ENCODE peak calls at places on chromosomes 11 and 22, in nine cellular contexts. O, W, N, U, E, X, P, Q and L are unnamed samples.

GRCh38 chr11:108019870-108020540 is 11.3 kb downstream of the CUL5 start:
- DNase-seq in O (no peak), P (no peak), X (no peak), U (no peak), W (peak; percentile 25), N (peak; percentile 41), E (no peak), Q (no peak), L (no peak)

GRCh38 chr22:45516923-45517675 is 14.4 kb downstream of the FBLN1 start:
- DNase-seq in N (peak; percentile 82), Q (no peak), P (no peak), U (no peak), W (peak; percentile 62), O (no peak), E (no peak), X (no peak), L (no peak)

GRCh38 chr11:44096360-44097188 is 1.1 kb downstream of the EXT2 start:
- DNase-seq in O (no peak), P (no peak), N (peak; percentile 77), Q (no peak), E (no peak), X (no peak), U (no peak), W (peak; percentile 21), L (no peak)

GRCh38 chr11:116607027-116607426 is 165.8 kb downstream of the BUD13 start:
- DNase-seq in X (no peak), W (no peak), Q (no peak), U (peak; percentile 14), P (no peak), E (no peak), N (no peak), O (no peak), L (no peak)

GRCh38 chr22:45889539-45890350 is 87.2 kb downstream of the WNT7B start:
- DNase-seq in X (no peak), O (peak; percentile 37), P (no peak), W (peak; percentile 27), Q (no peak), E (no peak), N (peak; percentile 32), U (no peak), L (peak; percentile 61)

GRCh38 chr11:69352715-69353325 is 58.9 kb downstream of the MYEOV start:
- DNase-seq in X (peak; percentile 23), P (no peak), N (peak; percentile 95), W (peak; percentile 99), O (peak; percentile 9), Q (no peak), E (no peak), U (peak; percentile 50), L (no peak)

GRCh38 chr11:64916040-64916847 is 765 bp downstream of the ATG2A start:
- DNase-seq in Q (no peak), X (peak; percentile 52), U (no peak), E (peak; percentile 27), N (peak; percentile 56), O (no peak), W (peak; percentile 33), P (peak; percentile 48), L (peak; percentile 78)

GRCh38 chr11:46038529-46038928 is 82.7 kb downstream of the PHF21A start:
- DNase-seq in P (no peak), Q (no peak), X (no peak), U (no peak), N (no peak), O (no peak), E (no peak), W (no peak), L (no peak)

GRCh38 chr11:12090761-12091261 is 19.6 kb upstream of the MICAL2 start:
- DNase-seq in W (no peak), E (no peak), N (no peak), U (no peak), X (peak; percentile 64), Q (no peak), P (no peak), O (peak; percentile 81), L (peak; percentile 87)

GRCh38 chr11:82701847-82702520 is 31.7 kb downstream of the FAM181B start:
- DNase-seq in W (peak; percentile 16), Q (no peak), N (peak; percentile 50), X (no peak), O (no peak), P (no peak), E (no peak), U (no peak), L (no peak)

GRCh38 chr11:120547871-120548681 is 36.5 kb downstream of the GRIK4 start:
- DNase-seq in Q (peak; percentile 89), N (peak; percentile 99), W (peak; percentile 98), E (no peak), U (peak; percentile 87), O (peak; percentile 70), X (peak; percentile 70), P (peak; percentile 76), L (peak; percentile 81)

GRCh38 chr11:30457045-30457444 is 129.1 kb downstream of the MPPED2 start:
- DNase-seq in U (no peak), X (no peak), N (no peak), Q (no peak), W (no peak), P (no peak), O (no peak), E (no peak), L (no peak)

GRCh38 chr22:31861226-31861840 is 83.0 kb upstream of the YWHAH start:
- DNase-seq in X (no peak), O (no peak), W (peak; percentile 40), E (no peak), Q (no peak), P (no peak), N (peak; percentile 49), U (no peak), L (no peak)

GRCh38 chr11:130180491-130180890 is 20.9 kb downstream of the ST14 start:
- DNase-seq in O (peak; percentile 43), Q (no peak), N (peak; percentile 71), W (peak; percentile 39), E (no peak), X (no peak), P (no peak), U (no peak), L (no peak)

GRCh38 chr11:6656581-6656915 is 939 bp upstream of the DCHS1 start:
- DNase-seq in N (no peak), E (no peak), P (no peak), U (no peak), W (no peak), Q (no peak), X (no peak), O (no peak), L (no peak)

GRCh38 chr22:48318173-48318572 is 1509.5 kb downstream of the BRD1 start:
- DNase-seq in W (no peak), P (peak; percentile 1), X (no peak), U (no peak), O (no peak), N (no peak), Q (no peak), E (no peak), L (no peak)

DNA sequence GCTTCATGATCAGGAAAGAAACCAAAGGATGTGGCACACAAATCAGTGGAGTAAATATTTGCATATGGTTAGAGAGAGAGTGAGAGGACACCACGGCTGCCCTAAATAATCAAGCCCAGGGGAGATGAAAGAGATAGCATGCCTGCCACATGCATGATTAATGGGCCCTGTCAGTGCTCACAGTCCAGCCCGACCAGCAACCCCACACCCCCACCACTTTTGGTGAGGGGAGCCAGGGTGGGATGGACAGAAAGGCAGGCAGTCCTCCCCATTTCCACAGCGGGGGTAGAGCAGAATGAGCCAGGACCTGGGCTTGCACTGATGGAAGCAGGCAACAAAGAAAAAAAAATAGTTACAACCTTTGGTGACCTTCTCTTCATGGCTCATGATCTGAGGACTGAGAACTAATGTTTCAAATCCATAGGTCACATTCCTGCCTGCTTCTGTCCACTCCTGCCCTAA is 545.0 kb downstream of the ETS1 start:
- DNase-seq in E (no peak), Q (no peak), N (no peak), W (no peak), U (no peak), P (no peak), O (no peak), X (no peak), L (no peak)
- H3K27ac ChIP-seq in E (no peak overlapping the region), Q (no peak overlapping the region), N (no peak overlapping the region), W (no peak overlapping the region), U (no peak overlapping the region), P (no peak overlapping the region), O (no peak overlapping the region), X (no peak overlapping the region), L (no peak overlapping the region)

DNA sequence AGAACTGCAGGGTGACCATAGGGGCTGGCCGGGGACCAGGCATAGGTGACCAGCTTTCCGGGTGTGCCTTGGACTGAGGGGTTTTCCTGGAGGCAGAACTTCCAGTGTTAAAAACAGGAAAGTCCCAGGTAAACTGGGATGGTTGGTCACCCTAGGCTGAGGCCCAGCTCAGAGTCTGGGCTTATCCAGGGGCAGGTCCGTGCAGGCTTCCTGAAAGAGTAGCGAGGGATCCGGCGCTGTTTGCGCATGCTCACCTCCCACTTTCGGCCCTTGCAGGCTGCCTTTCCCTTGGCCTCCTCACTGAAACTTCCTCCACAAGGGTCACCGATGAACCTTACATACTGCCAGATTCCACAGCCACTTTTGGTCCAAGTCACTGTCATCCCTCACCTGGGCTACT is 119.8 kb upstream of the PLET1 start:
- DNase-seq in E (no peak), U (no peak), P (no peak), W (no peak), O (no peak), N (no peak), Q (no peak), X (no peak), L (no peak)
- H3K27me3 ChIP-seq in E (no peaks in the 10 kb centered on the region), U (no peaks in the 10 kb centered on the region), P (no peaks in the 10 kb centered on the region), W (no peaks in the 10 kb centered on the region), O (no peaks in the 10 kb centered on the region), N (no peaks in the 10 kb centered on the region), Q (no peaks in the 10 kb centered on the region), X (no peaks in the 10 kb centered on the region), L (no peaks in the 10 kb centered on the region)

GRCh38 chr22:38236786-38237185 is 35.0 kb downstream of the MAFF start:
- DNase-seq in U (no peak), E (no peak), W (no peak), N (no peak), Q (no peak), O (no peak), X (peak; percentile 78), P (no peak), L (no peak)
- H3K27ac ChIP-seq in U (no peak overlapping the region), E (no peak overlapping the region), W (no peak overlapping the region), N (no peak overlapping the region), Q (peak overlapping the region; percentile 12), O (peak overlapping the region; percentile 68), X (peak overlapping the region; percentile 41), P (no peak overlapping the region), L (peak overlapping the region; percentile 24)

DNA sequence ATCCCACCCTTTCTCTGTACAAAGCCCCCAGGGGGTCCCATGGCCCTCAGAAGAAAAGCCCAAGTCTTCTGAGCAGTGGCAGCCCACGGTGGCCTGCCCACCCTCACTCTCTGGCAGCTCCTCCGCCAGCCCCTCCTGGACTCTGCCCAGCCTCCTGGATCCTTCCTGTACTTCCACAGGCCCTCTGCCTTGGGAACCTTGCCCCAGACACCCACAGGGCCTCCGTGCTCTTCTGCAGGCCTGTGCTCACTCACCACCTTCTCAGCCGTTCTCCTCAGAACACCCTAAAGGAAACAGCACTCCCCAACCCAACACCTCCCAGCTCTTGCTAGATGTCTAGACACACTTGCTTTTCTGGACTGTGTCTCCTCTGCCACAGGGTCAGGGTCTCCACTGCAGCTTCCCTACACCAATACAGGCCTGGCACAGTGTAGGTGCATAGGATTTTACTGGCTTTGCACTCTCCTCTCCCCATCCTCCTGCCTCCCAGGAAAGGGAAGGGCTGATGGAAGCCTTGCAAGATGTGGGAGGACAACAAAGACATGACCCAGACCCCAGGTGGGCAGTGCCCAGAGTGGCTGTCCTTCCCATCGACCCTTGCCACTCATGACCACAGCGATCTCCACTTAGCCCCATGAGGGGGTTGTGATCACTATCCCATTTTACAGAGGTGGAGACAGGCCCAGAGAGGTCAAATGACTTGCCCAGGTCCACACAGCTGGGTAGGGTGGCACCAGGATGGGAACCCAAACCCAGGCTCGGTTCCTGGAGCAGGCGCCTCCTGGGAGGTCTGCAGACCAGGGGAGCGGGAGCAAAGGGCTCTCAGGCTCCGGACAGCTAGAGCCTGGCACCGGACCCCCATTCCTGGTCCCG is 2.0 kb downstream of the SCARF2 start:
- DNase-seq in O (peak; percentile 30), Q (no peak), X (no peak), N (no peak), W (no peak), E (no peak), P (no peak), U (no peak), L (peak; percentile 62)
- H3K27me3 ChIP-seq in O (peaks cover 44% of the 10 kb centered on the region), Q (no peaks in the 10 kb centered on the region), X (peaks cover 50% of the 10 kb centered on the region), N (no peaks in the 10 kb centered on the region), W (no peaks in the 10 kb centered on the region), E (peaks cover 34% of the 10 kb centered on the region), P (no peaks in the 10 kb centered on the region), U (no peaks in the 10 kb centered on the region), L (peaks cover 18% of the 10 kb centered on the region)